ENCODE peak calls at places on chromosomes 3 and 15, in six cellular contexts. Q is GM23338, A is PC-9, W is PC-3, F is fibroblast of lung, C is OCI-LY7. K is an unnamed sample.
A peak's percentile ranks its signal among the peaks of the same experiment; 100 is the strongest.

GRCh38 chr15:39549912-39550311 is 31.0 kb upstream of the THBS1 start:
- DNase-seq in Q (no peak), A (no peak), W (no peak), F (no peak), C (no peak), K (no peak)

GRCh38 chr3:39911465-39912309 is 102.3 kb downstream of the MYRIP start:
- DNase-seq in Q (peak; percentile 53), A (no peak), W (no peak), F (no peak), C (no peak), K (peak; percentile 97)

GRCh38 chr15:25186906-25187645 is 232.3 kb downstream of the SNRPN start:
- DNase-seq in Q (no peak), A (no peak), W (no peak), F (no peak), C (no peak), K (no peak)

GRCh38 chr3:71987828-71988227 is 202.9 kb upstream of the PROK2 start:
- DNase-seq in Q (no peak), A (no peak), W (no peak), F (peak; percentile 6), C (no peak), K (peak; percentile 65)

GRCh38 chr3:4888913-4889846 is 90.1 kb upstream of the BHLHE40 start:
- DNase-seq in Q (no peak), A (no peak), W (peak; percentile 31), F (peak; percentile 5), C (no peak), K (no peak)

GRCh38 chr3:42539871-42540714 is 37.6 kb downstream of the VIPR1 start:
- DNase-seq in Q (peak; percentile 94), A (peak; percentile 50), W (peak; percentile 78), F (no peak), C (peak; percentile 65), K (no peak)

GRCh38 chr3:143421556-143421955 is 302.0 kb downstream of the CHST2 start:
- DNase-seq in Q (no peak), A (no peak), W (no peak), F (peak; percentile 12), C (no peak), K (peak; percentile 20)

GRCh38 chr15:61063875-61064320 is 165.2 kb downstream of the RORA start:
- DNase-seq in Q (no peak), A (peak; percentile 37), W (no peak), F (no peak), C (no peak), K (no peak)

GRCh38 chr15:52204657-52205056 is 13.5 kb upstream of the GNB5 start:
- DNase-seq in Q (no peak), A (no peak), W (no peak), F (no peak), C (no peak), K (no peak)

GRCh38 chr3:10400050-10400748 is 79.3 kb upstream of the SEC13 start:
- DNase-seq in Q (no peak), A (no peak), W (no peak), F (no peak), C (no peak), K (no peak)

GRCh38 chr3:100384735-100385134 is 16.2 kb downstream of the TOMM70 start:
- DNase-seq in Q (no peak), A (no peak), W (no peak), F (peak; percentile 60), C (no peak), K (no peak)

GRCh38 chr3:10697918-10698317 is 118.1 kb upstream of the SLC6A11 start:
- DNase-seq in Q (peak; percentile 49), A (no peak), W (peak; percentile 11), F (no peak), C (no peak), K (no peak)

GRCh38 chr3:64321747-64322146 is 96.5 kb upstream of the PRICKLE2 start:
- DNase-seq in Q (peak; percentile 31), A (peak; percentile 52), W (peak; percentile 61), F (peak; percentile 82), C (no peak), K (no peak)

GRCh38 chr15:57611938-57612337 is 20.2 kb downstream of the MYZAP start:
- DNase-seq in Q (peak; percentile 43), A (peak; percentile 87), W (peak; percentile 84), F (peak; percentile 40), C (no peak), K (peak; percentile 73)

GRCh38 chr3:169953462-169954141 is 13.0 kb upstream of the SEC62 start:
- DNase-seq in Q (no peak), A (no peak), W (no peak), F (no peak), C (no peak), K (no peak)

GRCh38 chr3:71859128-71859519 is 74.2 kb upstream of the PROK2 start:
- DNase-seq in Q (peak; percentile 72), A (no peak), W (peak; percentile 68), F (peak; percentile 6), C (peak; percentile 10), K (peak; percentile 8)

GRCh38 chr3:8441969-8442559 is 59.6 kb upstream of the LMCD1 start:
- DNase-seq in Q (peak; percentile 95), A (no peak), W (peak; percentile 84), F (peak; percentile 79), C (peak; percentile 12), K (peak; percentile 76)

GRCh38 chr3:128278761-128279593 is 125.7 kb downstream of the EEFSEC start:
- DNase-seq in Q (peak; percentile 54), A (no peak), W (no peak), F (peak; percentile 94), C (no peak), K (peak; percentile 70)

GRCh38 chr3:180640987-180641386 is 38.3 kb downstream of the CCDC39 start:
- DNase-seq in Q (no peak), A (no peak), W (no peak), F (no peak), C (no peak), K (no peak)

GRCh38 chr3:81375921-81376320 is 385.5 kb downstream of the GBE1 start:
- DNase-seq in Q (no peak), A (no peak), W (no peak), F (no peak), C (no peak), K (peak; percentile 59)

GRCh38 chr3:145417678-145418077 is 743.3 kb downstream of the PLOD2 start:
- DNase-seq in Q (no peak), A (no peak), W (no peak), F (no peak), C (no peak), K (no peak)

GRCh38 chr15:35379972-35380371 is 166.0 kb downstream of the DPH6 start:
- DNase-seq in Q (no peak), A (no peak), W (peak; percentile 15), F (no peak), C (no peak), K (no peak)

GRCh38 chr3:31959951-31960792 is 20.9 kb downstream of the OSBPL10 start:
- DNase-seq in Q (peak; percentile 81), A (no peak), W (no peak), F (peak; percentile 59), C (peak; percentile 60), K (no peak)

GRCh38 chr3:10242182-10243065 is 5.8 kb upstream of the TATDN2 start:
- DNase-seq in Q (no peak), A (no peak), W (no peak), F (no peak), C (peak; percentile 50), K (no peak)

GRCh38 chr3:184155644-184156521 is 706 bp downstream of the DVL3 start:
- DNase-seq in Q (peak; percentile 61), A (no peak), W (peak; percentile 33), F (peak; percentile 26), C (peak; percentile 50), K (peak; percentile 55)

GRCh38 chr3:9934235-9934621 is 594 bp downstream of the CRELD1 start:
- DNase-seq in Q (peak; percentile 64), A (no peak), W (no peak), F (no peak), C (peak; percentile 40), K (no peak)

GRCh38 chr3:142896201-142896755 is 7.4 kb upstream of the PCOLCE2 start:
- DNase-seq in Q (no peak), A (peak; percentile 68), W (peak; percentile 75), F (peak; percentile 39), C (no peak), K (no peak)

GRCh38 chr15:90933310-90933709 is 961 bp upstream of the HDDC3 start:
- DNase-seq in Q (no peak), A (no peak), W (no peak), F (no peak), C (no peak), K (no peak)
- H3K4me1 ChIP-seq in Q (peaks cover 23% of the 10 kb centered on the region), A (peaks cover 33% of the 10 kb centered on the region), W (peaks cover 39% of the 10 kb centered on the region), F (peaks cover 21% of the 10 kb centered on the region), C (peaks cover 58% of the 10 kb centered on the region), K (peaks cover 36% of the 10 kb centered on the region)

GRCh38 chr15:45669422-45669821 is 34.6 kb downstream of the SQOR start:
- DNase-seq in Q (no peak), A (no peak), W (no peak), F (no peak), C (no peak), K (no peak)

GRCh38 chr15:45670061-45670460 is 35.2 kb downstream of the SQOR start:
- DNase-seq in Q (no peak), A (no peak), W (no peak), F (peak; percentile 5), C (no peak), K (no peak)

GRCh38 chr15:45667002-45667401 is 32.2 kb downstream of the SQOR start:
- DNase-seq in Q (no peak), A (no peak), W (no peak), F (no peak), C (no peak), K (no peak)

GRCh38 chr15:45668386-45668785 is 33.6 kb downstream of the SQOR start:
- DNase-seq in Q (no peak), A (no peak), W (no peak), F (no peak), C (no peak), K (no peak)

GRCh38 chr15:45670511-45670910 is 35.7 kb downstream of the SQOR start:
- DNase-seq in Q (no peak), A (no peak), W (no peak), F (peak; percentile 9), C (no peak), K (peak; percentile 97)
- H3K27ac ChIP-seq in Q (no peak overlapping the region), A (no peak overlapping the region), W (no peak overlapping the region), F (peak overlapping the region; percentile 31), C (no peak overlapping the region), K (peak overlapping the region; percentile 77)

DNA sequence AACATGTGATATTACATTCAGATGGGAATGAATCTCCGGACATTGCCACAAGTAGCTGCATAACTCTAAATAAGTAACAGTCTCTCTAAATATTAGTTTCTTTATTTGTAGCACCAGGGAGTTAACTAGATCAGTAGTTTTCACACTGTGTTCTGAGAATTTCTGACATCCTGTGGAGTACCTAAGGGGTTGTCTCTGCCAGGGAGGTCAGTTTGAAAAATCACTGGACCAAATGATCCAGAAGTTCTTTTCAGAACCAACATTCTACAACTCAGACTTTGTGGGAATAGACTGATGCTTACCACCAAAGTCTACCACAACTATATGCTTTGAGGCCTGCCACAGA is 9.0 kb upstream of the ILDR1 start:
- DNase-seq in Q (no peak), A (no peak), W (no peak), F (no peak), C (no peak), K (no peak)
- H2AFZ ChIP-seq in Q (peak overlapping the region; percentile 88), A (no peak overlapping the region), W (peak overlapping the region; percentile 61), F (no peak overlapping the region), C (peak overlapping the region; percentile 81), K (no peak overlapping the region)

DNA sequence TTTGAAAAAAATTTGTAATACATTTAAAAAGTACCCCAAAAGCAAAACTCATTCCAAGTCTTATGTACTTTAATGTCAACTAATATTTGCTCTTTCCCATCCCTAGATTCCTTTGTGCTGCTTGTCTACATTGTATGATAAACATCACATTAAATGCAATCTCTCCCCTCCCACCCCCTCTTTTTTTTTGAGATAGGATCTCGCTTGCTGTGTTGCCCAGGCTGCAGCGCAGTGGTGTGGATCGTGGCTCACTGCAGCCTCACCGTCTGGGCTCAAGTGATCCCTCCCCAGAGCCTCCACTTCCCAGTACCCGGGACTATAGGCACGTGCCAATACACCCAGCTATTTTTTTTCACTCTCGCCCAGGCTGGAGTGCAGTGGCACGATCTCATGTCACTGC is 12.6 kb downstream of the MAP2K1 start:
- DNase-seq in Q (no peak), A (no peak), W (no peak), F (no peak), C (no peak), K (no peak)
- H3K4me1 ChIP-seq in Q (peaks cover 29% of the 10 kb centered on the region), A (no peaks in the 10 kb centered on the region), W (peaks cover 26% of the 10 kb centered on the region), F (peaks cover 5% of the 10 kb centered on the region), C (peaks cover 49% of the 10 kb centered on the region), K (peaks cover 10% of the 10 kb centered on the region)

K was measured in endothelial cell of umbilical vein.